ENCODE peak calls at places on chromosomes 7 and 10, in seven cellular contexts. K is anterior cingulate cortex; P is T-cell; M is stimulated activated CD4-positive, alpha-beta T cell treated with anti-CD3 and anti-CD28 coated beads, Interleukin-1b, Interleukin-23, amount 100 ng/mL, for 24 hours; L is A549; F is WTC11; X is NCI-H2029 treated with DMSO at 0.1 percent for 48 hours. T is an unnamed sample.

GRCh38 chr7:102255501-102255900 is 31.2 kb upstream of the SH2B2 start:
- DNase-seq in K (no peak), P (no peak), M (no peak), L (no peak), F (no peak), X (no peak), T (no peak)

GRCh38 chr7:39238209-39238869 is 260.6 kb downstream of the POU6F2 start:
- DNase-seq in K (no peak), P (no peak), M (no peak), L (no peak), F (no peak), X (no peak), T (no peak)

GRCh38 chr7:137937202-137937560 is 64.7 kb downstream of the CREB3L2 start:
- DNase-seq in K (no peak), P (no peak), M (no peak), L (no peak), F (no peak), X (no peak), T (no peak)

GRCh38 chr7:95104739-95105138 is 197.3 kb downstream of the PPP1R9A start:
- DNase-seq in K (no peak), P (no peak), M (no peak), L (peak; percentile 42), F (no peak), X (no peak), T (no peak)

GRCh38 chr10:132395704-132396494 is 1.1 kb upstream of the PWWP2B start:
- DNase-seq in K (no peak), P (no peak), M (no peak), L (peak; percentile 40), F (peak; percentile 81), X (no peak), T (no peak)

GRCh38 chr10:28312572-28312971 is 9.7 kb upstream of the MPP7 start:
- DNase-seq in K (no peak), P (no peak), M (no peak), L (no peak), F (no peak), X (no peak), T (no peak)

GRCh38 chr7:30395676-30396075 is 82.9 kb downstream of the NOD1 start:
- DNase-seq in K (no peak), P (no peak), M (no peak), L (no peak), F (no peak), X (no peak), T (no peak)

GRCh38 chr10:71717756-71718065 is 1.9 kb downstream of the C10orf105 start:
- DNase-seq in K (no peak), P (no peak), M (no peak), L (no peak), F (no peak), X (no peak), T (no peak)

GRCh38 chr7:87608443-87608842 is 7.8 kb upstream of the ABCB1 start:
- DNase-seq in K (no peak), P (no peak), M (no peak), L (no peak), F (no peak), X (no peak), T (no peak)

GRCh38 chr10:89745903-89746302 is 44.5 kb downstream of the KIF20B start:
- DNase-seq in K (no peak), P (no peak), M (no peak), L (peak; percentile 2), F (peak; percentile 14), X (no peak), T (no peak)

GRCh38 chr10:44935201-44935960 is 24.2 kb upstream of the RASSF4 start:
- DNase-seq in K (no peak), P (no peak), M (no peak), L (peak; percentile 23), F (no peak), X (no peak), T (no peak)

GRCh38 chr10:128005858-128006257 is 99.0 kb downstream of the PTPRE start:
- DNase-seq in K (no peak), P (no peak), M (no peak), L (no peak), F (no peak), X (no peak), T (no peak)

GRCh38 chr7:42485171-42485838 is 248.3 kb upstream of the GLI3 start:
- DNase-seq in K (no peak), P (no peak), M (no peak), L (no peak), F (no peak), X (no peak), T (no peak)

GRCh38 chr10:69403066-69403465 is 13.7 kb downstream of the TACR2 start:
- DNase-seq in K (no peak), P (no peak), M (no peak), L (no peak), F (no peak), X (no peak), T (no peak)

GRCh38 chr7:33805630-33806233 is 99.6 kb upstream of the BMPER start:
- DNase-seq in K (no peak), P (no peak), M (no peak), L (no peak), F (no peak), X (no peak), T (no peak)

GRCh38 chr7:81665236-81665635 is 104.6 kb downstream of the HGF start:
- DNase-seq in K (no peak), P (no peak), M (no peak), L (no peak), F (no peak), X (no peak), T (no peak)

GRCh38 chr7:69599211-69599878 is 1.1 kb downstream of the AUTS2 start:
- DNase-seq in K (no peak), P (no peak), M (no peak), L (peak; percentile 13), F (peak; percentile 50), X (no peak), T (peak; percentile 21)

GRCh38 chr10:17557459-17557858 is 59.7 kb downstream of the HACD1 start:
- DNase-seq in K (no peak), P (no peak), M (no peak), L (no peak), F (no peak), X (no peak), T (no peak)

GRCh38 chr10:126576336-126576735 is 94.2 kb downstream of the C10orf90 start:
- DNase-seq in K (no peak), P (no peak), M (no peak), L (no peak), F (no peak), X (no peak), T (no peak)

GRCh38 chr10:125161570-125162139 is 1.3 kb upstream of the CTBP2 start:
- DNase-seq in K (no peak), P (no peak), M (no peak), L (no peak), F (no peak), X (no peak), T (no peak)

GRCh38 chr7:116139007-116139406 is 71.3 kb upstream of the TES start:
- DNase-seq in K (no peak), P (no peak), M (no peak), L (no peak), F (no peak), X (no peak), T (no peak)

GRCh38 chr10:103836776-103837344 is 18.5 kb downstream of the SH3PXD2A start:
- DNase-seq in K (no peak), P (no peak), M (no peak), L (no peak), F (no peak), X (no peak), T (no peak)

GRCh38 chr10:132347931-132348267 is 15.9 kb downstream of the LRRC27 start:
- DNase-seq in K (no peak), P (no peak), M (no peak), L (no peak), F (no peak), X (no peak), T (no peak)

GRCh38 chr7:12436896-12437535 is 33.4 kb upstream of the VWDE start:
- DNase-seq in K (no peak), P (no peak), M (no peak), L (peak; percentile 20), F (peak; percentile 51), X (peak; percentile 42), T (peak; percentile 48)

GRCh38 chr10:10794776-10795175 is 222.9 kb upstream of the CELF2 start:
- DNase-seq in K (no peak), P (no peak), M (no peak), L (no peak), F (no peak), X (no peak), T (no peak)

GRCh38 chr7:34315032-34315431 is 343.0 kb upstream of the NPSR1 start:
- DNase-seq in K (no peak), P (no peak), M (no peak), L (peak; percentile 2), F (no peak), X (no peak), T (no peak)

GRCh38 chr7:33921216-33921938 is 16.0 kb downstream of the BMPER start:
- DNase-seq in K (no peak), P (no peak), M (no peak), L (no peak), F (no peak), X (no peak), T (no peak)

GRCh38 chr7:132197772-132198171 is 378.5 kb downstream of the PLXNA4 start:
- DNase-seq in K (no peak), P (no peak), M (no peak), L (no peak), F (no peak), X (no peak), T (no peak)

GRCh38 chr10:61825617-61826016 is 75.9 kb upstream of the ARID5B start:
- DNase-seq in K (no peak), P (no peak), M (no peak), L (peak; percentile 7), F (no peak), X (no peak), T (no peak)

GRCh38 chr10:65861249-65861648 is 1064.6 kb upstream of the LRRTM3 start:
- DNase-seq in K (no peak), P (no peak), M (no peak), L (peak; percentile 6), F (no peak), X (no peak), T (no peak)

GRCh38 chr7:74312418-74313021 is 23.3 kb downstream of the CLIP2 start:
- DNase-seq in K (no peak), P (no peak), M (no peak), L (no peak), F (no peak), X (no peak), T (no peak)

GRCh38 chr10:116753759-116754158 is 11.4 kb upstream of the HSPA12A start:
- DNase-seq in K (no peak), P (no peak), M (no peak), L (no peak), F (no peak), X (no peak), T (no peak)

GRCh38 chr10:110481948-110482347 is 15.8 kb upstream of the DUSP5 start:
- DNase-seq in K (no peak), P (no peak), M (no peak), L (peak; percentile 57), F (no peak), X (no peak), T (no peak)

GRCh38 chr7:44853391-44853790 is 5.5 kb upstream of the H2AZ2 start:
- DNase-seq in K (no peak), P (no peak), M (no peak), L (peak; percentile 17), F (no peak), X (no peak), T (no peak)

GRCh38 chr7:20152511-20152910 is 64.7 kb downstream of the MACC1 start:
- DNase-seq in K (no peak), P (no peak), M (no peak), L (no peak), F (no peak), X (no peak), T (no peak)

GRCh38 chr10:23871211-23871610 is 337.7 kb upstream of the KIAA1217 start:
- DNase-seq in K (no peak), P (no peak), M (no peak), L (no peak), F (no peak), X (no peak), T (no peak)

GRCh38 chr7:123594813-123595241 is 6.8 kb upstream of the ASB15 start:
- DNase-seq in K (no peak), P (no peak), M (no peak), L (no peak), F (peak; percentile 67), X (peak; percentile 29), T (no peak)

GRCh38 chr7:128672927-128673517 is 930 bp downstream of the GARIN1A start:
- DNase-seq in K (no peak), P (peak; percentile 3), M (no peak), L (peak; percentile 43), F (peak; percentile 70), X (no peak), T (peak; percentile 24)

T was measured in NCI-H1930.